ENCODE peak calls at places on chromosomes 13 and 19, in six cellular contexts. C, I, X, M, G and F are unnamed samples.
A peak's percentile ranks its signal among the peaks of the same experiment; 100 is the strongest.

GRCh38 chr13:49140910-49141611 is 79.1 kb upstream of the MLNR start:
- DNase-seq in C (no peak), I (no peak), X (no peak), M (no peak), G (no peak), F (no peak)

GRCh38 chr13:111451402-111451801 is 131.0 kb downstream of the TEX29 start:
- DNase-seq in C (no peak), I (no peak), X (no peak), M (no peak), G (no peak), F (no peak)

GRCh38 chr19:5961969-5962945 is 15.7 kb downstream of the RANBP3 start:
- DNase-seq in C (no peak), I (no peak), X (peak; percentile 75), M (peak; percentile 75), G (peak; percentile 62), F (no peak)

GRCh38 chr19:28414748-28415147 is 798.2 kb downstream of the UQCRFS1 start:
- DNase-seq in C (no peak), I (no peak), X (no peak), M (no peak), G (no peak), F (no peak)

GRCh38 chr19:41327076-41327475 is 17.1 kb downstream of the CCDC97 start:
- DNase-seq in C (no peak), I (no peak), X (no peak), M (no peak), G (no peak), F (no peak)

GRCh38 chr13:71864094-71864980 is 2.7 kb downstream of the DACH1 start:
- DNase-seq in C (peak; percentile 77), I (no peak), X (peak; percentile 3), M (peak; percentile 90), G (peak; percentile 5), F (no peak)

GRCh38 chr13:24251525-24251924 is 57.9 kb upstream of the C1QTNF9 start:
- DNase-seq in C (no peak), I (no peak), X (no peak), M (no peak), G (no peak), F (no peak)

GRCh38 chr19:51470966-51471365 is 7.4 kb upstream of the CEACAM18 start:
- DNase-seq in C (no peak), I (no peak), X (peak; percentile 28), M (no peak), G (peak; percentile 50), F (no peak)

GRCh38 chr19:42173695-42174094 is 41.4 kb upstream of the POU2F2 start:
- DNase-seq in C (no peak), I (no peak), X (no peak), M (no peak), G (no peak), F (no peak)

GRCh38 chr19:39246951-39247669 is 1.5 kb downstream of the IFNL4 start:
- DNase-seq in C (no peak), I (no peak), X (peak; percentile 7), M (peak; percentile 78), G (peak; percentile 40), F (no peak)

GRCh38 chr19:10565028-10565566 is 713 bp downstream of the KRI1 start:
- DNase-seq in C (no peak), I (no peak), X (peak; percentile 43), M (peak; percentile 81), G (peak; percentile 49), F (no peak)

GRCh38 chr19:13138171-13138915 is 11.8 kb downstream of the STX10 start:
- DNase-seq in C (no peak), I (no peak), X (no peak), M (no peak), G (no peak), F (no peak)

GRCh38 chr13:62049992-62050391 is 634.3 kb upstream of the PCDH20 start:
- DNase-seq in C (no peak), I (no peak), X (no peak), M (no peak), G (no peak), F (no peak)

GRCh38 chr13:44801990-44802389 is 187.3 kb downstream of the NUFIP1 start:
- DNase-seq in C (no peak), I (no peak), X (peak; percentile 82), M (no peak), G (peak; percentile 84), F (no peak)

GRCh38 chr19:3671680-3672574 is 28.3 kb downstream of the PIP5K1C start:
- DNase-seq in C (no peak), I (no peak), X (peak; percentile 36), M (no peak), G (peak; percentile 40), F (no peak)

GRCh38 chr13:50340566-50341287 is 325.5 kb downstream of the KCNRG start:
- DNase-seq in C (no peak), I (no peak), X (no peak), M (no peak), G (no peak), F (no peak)

GRCh38 chr13:33676045-33676699 is 141.8 kb upstream of the RFC3 start:
- DNase-seq in C (no peak), I (no peak), X (peak; percentile 26), M (no peak), G (peak; percentile 41), F (peak; percentile 2)

GRCh38 chr13:102333320-102334181 is 68.3 kb downstream of the FGF14 start:
- DNase-seq in C (no peak), I (no peak), X (no peak), M (no peak), G (no peak), F (no peak)

GRCh38 chr19:15101479-15102082 is 5.6 kb upstream of the SYDE1 start:
- DNase-seq in C (no peak), I (no peak), X (peak; percentile 67), M (no peak), G (peak; percentile 65), F (no peak)

GRCh38 chr19:30131722-30132291 is 189.8 kb downstream of the URI1 start:
- DNase-seq in C (no peak), I (no peak), X (no peak), M (no peak), G (no peak), F (no peak)

GRCh38 chr19:30133803-30134202 is 191.8 kb downstream of the URI1 start:
- DNase-seq in C (no peak), I (no peak), X (no peak), M (no peak), G (no peak), F (no peak)

GRCh38 chr19:30136591-30136990 is 194.6 kb downstream of the URI1 start:
- DNase-seq in C (no peak), I (no peak), X (no peak), M (no peak), G (no peak), F (no peak)

GRCh38 chr19:30135797-30136196 is 193.8 kb downstream of the URI1 start:
- DNase-seq in C (no peak), I (no peak), X (no peak), M (no peak), G (no peak), F (no peak)

GRCh38 chr19:30135358-30135757 is 193.3 kb downstream of the URI1 start:
- DNase-seq in C (no peak), I (no peak), X (no peak), M (no peak), G (no peak), F (no peak)
- H3K4me3 ChIP-seq in C (no peak overlapping the region), I (no peak overlapping the region), X (no peak overlapping the region), M (no peak overlapping the region), G (no peak overlapping the region), F (no peak overlapping the region)

DNA sequence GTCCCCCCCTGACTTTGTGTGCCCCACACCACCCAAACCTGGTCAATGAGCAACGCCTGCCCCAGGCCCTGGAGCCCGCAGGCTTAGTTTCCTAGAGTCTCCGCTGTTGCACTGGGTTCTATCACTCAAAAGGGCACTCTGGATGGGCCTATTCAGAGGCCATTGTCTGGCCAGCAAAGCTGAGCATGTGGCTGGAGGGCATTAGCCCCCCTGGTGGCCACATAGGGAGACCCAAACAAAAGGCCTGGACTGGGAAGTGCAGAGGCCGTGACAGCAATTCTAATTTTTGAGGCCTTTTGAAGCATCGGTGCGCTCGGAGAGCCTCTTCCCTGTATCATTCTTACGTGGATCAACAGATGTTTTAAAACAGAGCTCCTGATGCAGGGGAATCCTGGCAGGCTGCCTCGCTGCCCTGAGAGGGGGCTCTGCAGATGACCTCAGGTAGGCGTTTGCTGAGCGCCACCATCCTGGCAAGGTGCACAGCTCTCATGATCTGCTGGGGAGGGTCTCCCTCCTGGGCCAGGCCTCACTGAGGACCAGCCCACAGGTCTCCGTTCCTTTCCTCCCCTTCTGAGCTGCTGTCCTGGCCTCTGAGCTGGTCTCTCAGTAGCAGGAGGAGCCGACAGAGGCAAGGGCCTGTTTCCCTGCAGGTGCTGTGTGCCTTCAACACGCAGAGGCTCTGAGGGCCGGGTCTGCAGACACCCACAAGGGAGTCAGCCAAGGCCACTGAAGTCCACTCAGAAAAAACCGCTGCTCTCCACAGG is 190.5 kb downstream of the URI1 start:
- DNase-seq in C (no peak), I (no peak), X (no peak), M (no peak), G (no peak), F (no peak)
- TF ChIP-seq CTCF in C (no peak), I (no peak), X (no peak), M (no peak), G (no peak), F (no peak)

GRCh38 chr19:1905863-1906375 is 720 bp downstream of the ADAT3 start:
- DNase-seq in C (no peak), I (no peak), X (no peak), M (no peak), G (no peak), F (no peak)

GRCh38 chr19:1905071-1905862 is at the start of the genes ADAT3 and SCAMP4:
- DNase-seq in C (peak; percentile 100), I (peak; percentile 99), X (peak; percentile 99), M (peak; percentile 100), G (peak; percentile 100), F (peak; percentile 74)

GRCh38 chr19:1906985-1907562 is 1.9 kb downstream of the ADAT3 start:
- DNase-seq in C (no peak), I (no peak), X (no peak), M (no peak), G (no peak), F (no peak)

GRCh38 chr19:1901940-1902404 is 3.2 kb upstream of the ADAT3 start:
- DNase-seq in C (no peak), I (no peak), X (no peak), M (no peak), G (no peak), F (no peak)

GRCh38 chr19:1904385-1905070 is 671 bp upstream of the ADAT3 start:
- DNase-seq in C (no peak), I (no peak), X (peak; percentile 39), M (no peak), G (peak; percentile 36), F (no peak)
- H3K4me3 ChIP-seq in C (peak overlapping the region; percentile 58), I (peak overlapping the region; percentile 71), X (no peak overlapping the region), M (no peak overlapping the region), G (no peak overlapping the region), F (peak overlapping the region; percentile 33)

DNA sequence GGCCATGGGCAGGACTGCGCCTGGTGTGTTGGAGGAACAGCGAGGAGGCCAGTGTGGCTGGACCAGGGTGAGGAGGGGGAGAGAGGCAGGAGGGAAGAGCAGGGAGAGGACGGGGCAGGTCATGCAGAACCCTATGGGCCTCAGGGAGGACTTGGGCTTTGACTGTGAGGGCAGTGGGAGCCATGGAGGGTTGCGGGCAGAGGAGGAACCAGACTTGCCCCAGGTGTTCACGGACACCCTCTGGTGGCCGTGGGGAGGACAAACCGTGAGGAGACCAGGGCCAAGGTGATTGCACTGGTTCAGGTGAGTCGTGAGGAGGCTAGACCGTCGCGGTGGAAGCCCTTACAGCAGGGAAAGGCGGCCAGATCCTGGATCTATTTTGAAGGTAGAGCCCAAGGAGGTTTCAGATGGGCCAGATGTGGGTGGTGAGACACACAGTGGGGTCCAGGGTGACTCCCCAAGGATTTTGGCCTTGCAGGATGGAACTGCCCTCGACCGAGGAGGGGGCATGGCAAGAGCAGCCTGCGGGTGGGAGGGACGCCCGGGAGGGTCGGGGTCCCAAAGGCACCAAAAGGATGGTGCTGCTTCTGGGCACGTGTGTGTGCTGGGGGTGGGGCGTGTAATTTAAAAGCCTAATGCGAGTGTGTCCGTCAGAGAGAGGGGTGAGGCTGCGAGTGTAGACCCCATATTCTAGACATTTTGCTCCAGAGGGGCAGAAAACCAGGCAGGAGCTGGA is 2.7 kb upstream of the REXO1 start:
- DNase-seq in C (no peak), I (no peak), X (no peak), M (no peak), G (no peak), F (no peak)
- TF ChIP-seq CTCF in C (no peak), I (no peak), X (peak; percentile 34), M (no peak), G (no peak), F (peak; percentile 23)